ENCODE peak calls at places on chromosomes 1 and 21, in six cellular contexts. J is T-helper 2 cell; R is Caki2; E is effector CD4-positive, alpha-beta T cell; I is BE2C; M is fibroblast of pulmonary artery. C is an unnamed sample.

GRCh38 chr21:45467221-45467779 is 62.3 kb downstream of the COL18A1 start:
- DNase-seq in J (no peak), R (no peak), E (no peak), I (no peak), M (no peak), C (peak; percentile 22)

GRCh38 chr1:225998560-225999226 is 450 bp downstream of the SDE2 start:
- DNase-seq in J (peak; percentile 30), R (peak; percentile 19), E (no peak), I (no peak), M (peak; percentile 25), C (peak; percentile 22)

GRCh38 chr1:110235839-110236682 is 25.9 kb downstream of the KCNC4 start:
- DNase-seq in J (peak; percentile 56), R (peak; percentile 57), E (no peak), I (no peak), M (peak; percentile 92), C (peak; percentile 45)

GRCh38 chr1:151472852-151473731 is 13.8 kb upstream of the POGZ start:
- DNase-seq in J (peak; percentile 53), R (peak; percentile 21), E (no peak), I (no peak), M (peak; percentile 65), C (peak; percentile 19)

GRCh38 chr21:45297869-45298268 is 10.2 kb upstream of the POFUT2 start:
- DNase-seq in J (no peak), R (no peak), E (no peak), I (no peak), M (no peak), C (no peak)

GRCh38 chr1:24899581-24900485 is 30.2 kb downstream of the RUNX3 start:
- DNase-seq in J (no peak), R (no peak), E (no peak), I (no peak), M (no peak), C (no peak)

GRCh38 chr1:171738921-171739320 is 2.9 kb downstream of the VAMP4 start:
- DNase-seq in J (no peak), R (no peak), E (no peak), I (no peak), M (no peak), C (no peak)

GRCh38 chr1:214451591-214451990 is 99.8 kb downstream of the PTPN14 start:
- DNase-seq in J (peak; percentile 91), R (no peak), E (no peak), I (no peak), M (no peak), C (no peak)

GRCh38 chr1:245798367-245798747 is 643.6 kb downstream of the KIF26B start:
- DNase-seq in J (no peak), R (no peak), E (no peak), I (no peak), M (no peak), C (no peak)